ENCODE peak calls at places on chromosomes 12 and 14, in seven cellular contexts. T is stromal cell of bone marrow, B is testis, V is GM10248, F is SJSA1, Y is 8988T, I is choroid plexus epithelial cell. P is an unnamed sample.

GRCh38 chr12:64757778-64758177 is 1.4 kb downstream of the GNS start:
- DNase-seq in T (no peak), B (no peak), V (no peak), F (no peak), Y (no peak), I (no peak), P (no peak)

GRCh38 chr12:12546314-12546772 is 16.3 kb downstream of the DUSP16 start:
- DNase-seq in T (no peak), B (no peak), V (no peak), F (no peak), Y (no peak), I (peak), P (no peak)

GRCh38 chr14:100067971-100068959 is 3.0 kb downstream of the EVL start:
- DNase-seq in T (no peak), B (peak), V (peak), F (no peak), Y (no peak), I (peak), P (peak)

GRCh38 chr14:55136868-55137785 is 8.1 kb downstream of the LGALS3 start:
- DNase-seq in T (peak), B (peak), V (no peak), F (no peak), Y (no peak), I (peak), P (peak)

GRCh38 chr14:21385170-21385904 is 1.5 kb upstream of the SUPT16H start:
- DNase-seq in T (no peak), B (no peak), V (peak), F (no peak), Y (no peak), I (no peak), P (no peak)

GRCh38 chr12:68271346-68271745 is 17.9 kb upstream of the IL22 start:
- DNase-seq in T (no peak), B (no peak), V (no peak), F (no peak), Y (no peak), I (peak), P (no peak)

GRCh38 chr12:71392521-71393145 is 47.0 kb upstream of the LGR5 start:
- DNase-seq in T (peak), B (peak), V (peak), F (no peak), Y (no peak), I (peak), P (no peak)

GRCh38 chr12:1848741-1849140 is 28.4 kb downstream of the LRTM2 start:
- DNase-seq in T (no peak), B (no peak), V (no peak), F (no peak), Y (no peak), I (no peak), P (no peak)

GRCh38 chr12:57487055-57487596 is 742 bp upstream of the MARS1 start:
- DNase-seq in T (no peak), B (peak), V (no peak), F (peak), Y (no peak), I (no peak), P (no peak)

GRCh38 chr12:76020731-76021672 is 10.6 kb downstream of the PHLDA1 start:
- DNase-seq in T (peak), B (no peak), V (peak), F (peak), Y (no peak), I (peak), P (no peak)

P was measured in left ventricle myocardium superior.